ENCODE peak calls at places on chromosomes 7 and 10, in five cellular contexts. One of them, this sample, is unnamed.

GRCh38 chr7:155351120-155351870 is 53.6 kb downstream of the INSIG1 start:
- DNase-seq in Panc1: no peak
- DNase-seq in breast epithelium: no peak
- DNase-seq in neural progenitor cell: no peak
- DNase-seq in WERI-Rb-1: no peak
- DNase-seq in this sample: no peak

GRCh38 chr10:2986341-2986933 is 80.9 kb upstream of the PFKP start:
- DNase-seq in Panc1: no peak
- DNase-seq in breast epithelium: no peak
- DNase-seq in neural progenitor cell: no peak
- DNase-seq in WERI-Rb-1: no peak
- DNase-seq in this sample: no peak

GRCh38 chr10:119680050-119680449 is 28.9 kb downstream of the BAG3 start:
- DNase-seq in Panc1: no peak
- DNase-seq in breast epithelium: peak; percentile 73
- DNase-seq in neural progenitor cell: no peak
- DNase-seq in WERI-Rb-1: no peak
- DNase-seq in this sample: no peak

GRCh38 chr7:110786576-110786975 is 304.4 kb upstream of the LRRN3 start:
- DNase-seq in Panc1: no peak
- DNase-seq in breast epithelium: no peak
- DNase-seq in neural progenitor cell: no peak
- DNase-seq in WERI-Rb-1: no peak
- DNase-seq in this sample: no peak

GRCh38 chr10:86346169-86346793 is 20.3 kb downstream of the GRID1 start:
- DNase-seq in Panc1: no peak
- DNase-seq in breast epithelium: no peak
- DNase-seq in neural progenitor cell: peak; percentile 78
- DNase-seq in WERI-Rb-1: peak; percentile 87
- DNase-seq in this sample: no peak

GRCh38 chr7:132650498-132650897 is 74.2 kb upstream of the PLXNA4 start:
- DNase-seq in Panc1: no peak
- DNase-seq in breast epithelium: no peak
- DNase-seq in neural progenitor cell: no peak
- DNase-seq in WERI-Rb-1: no peak
- DNase-seq in this sample: no peak

GRCh38 chr7:151852486-151853396 is 24.2 kb downstream of the PRKAG2 start:
- DNase-seq in Panc1: no peak
- DNase-seq in breast epithelium: no peak
- DNase-seq in neural progenitor cell: no peak
- DNase-seq in WERI-Rb-1: no peak
- DNase-seq in this sample: no peak

GRCh38 chr10:91824076-91824475 is 25.9 kb downstream of the TNKS2 start:
- DNase-seq in Panc1: no peak
- DNase-seq in breast epithelium: no peak
- DNase-seq in neural progenitor cell: no peak
- DNase-seq in WERI-Rb-1: no peak
- DNase-seq in this sample: no peak

GRCh38 chr10:64054392-64054791 is 533.2 kb downstream of the REEP3 start:
- DNase-seq in Panc1: no peak
- DNase-seq in breast epithelium: no peak
- DNase-seq in neural progenitor cell: no peak
- DNase-seq in WERI-Rb-1: no peak
- DNase-seq in this sample: no peak

GRCh38 chr10:58064714-58065528 is 202.8 kb downstream of the IPMK start:
- DNase-seq in Panc1: peak; percentile 45
- DNase-seq in breast epithelium: no peak
- DNase-seq in neural progenitor cell: peak; percentile 65
- DNase-seq in WERI-Rb-1: peak; percentile 18
- DNase-seq in this sample: no peak

GRCh38 chr10:5720182-5720581 is 35.5 kb downstream of the TASOR2 start:
- DNase-seq in Panc1: no peak
- DNase-seq in breast epithelium: no peak
- DNase-seq in neural progenitor cell: no peak
- DNase-seq in WERI-Rb-1: no peak
- DNase-seq in this sample: no peak

GRCh38 chr7:6379881-6380280 is 67.9 kb downstream of the DAGLB start:
- DNase-seq in Panc1: no peak
- DNase-seq in breast epithelium: no peak
- DNase-seq in neural progenitor cell: no peak
- DNase-seq in WERI-Rb-1: no peak
- DNase-seq in this sample: no peak

GRCh38 chr10:132096223-132096622 is 30.5 kb downstream of the JAKMIP3 start:
- DNase-seq in Panc1: peak; percentile 30
- DNase-seq in breast epithelium: peak; percentile 17
- DNase-seq in neural progenitor cell: no peak
- DNase-seq in WERI-Rb-1: no peak
- DNase-seq in this sample: no peak

GRCh38 chr7:141562543-141562942 is 11.3 kb downstream of the AGK start:
- DNase-seq in Panc1: no peak
- DNase-seq in breast epithelium: no peak
- DNase-seq in neural progenitor cell: no peak
- DNase-seq in WERI-Rb-1: no peak
- DNase-seq in this sample: no peak

GRCh38 chr7:46542076-46542475 is 621.0 kb upstream of the IGFBP3 start:
- DNase-seq in Panc1: no peak
- DNase-seq in breast epithelium: no peak
- DNase-seq in neural progenitor cell: no peak
- DNase-seq in WERI-Rb-1: no peak
- DNase-seq in this sample: no peak

GRCh38 chr7:106418094-106418493 is 133.3 kb upstream of the NAMPT start:
- DNase-seq in Panc1: no peak
- DNase-seq in breast epithelium: peak; percentile 42
- DNase-seq in neural progenitor cell: no peak
- DNase-seq in WERI-Rb-1: no peak
- DNase-seq in this sample: no peak

GRCh38 chr10:11719496-11719895 is 22.7 kb upstream of the ECHDC3 start:
- DNase-seq in Panc1: no peak
- DNase-seq in breast epithelium: no peak
- DNase-seq in neural progenitor cell: no peak
- DNase-seq in WERI-Rb-1: no peak
- DNase-seq in this sample: no peak

GRCh38 chr7:37491919-37492694 is 43.4 kb upstream of the ELMO1 start:
- DNase-seq in Panc1: no peak
- DNase-seq in breast epithelium: no peak
- DNase-seq in neural progenitor cell: peak; percentile 87
- DNase-seq in WERI-Rb-1: no peak
- DNase-seq in this sample: no peak

GRCh38 chr10:43939389-43939938 is 290.8 kb upstream of the ZNF32 start:
- DNase-seq in Panc1: no peak
- DNase-seq in breast epithelium: no peak
- DNase-seq in neural progenitor cell: no peak
- DNase-seq in WERI-Rb-1: no peak
- DNase-seq in this sample: no peak

GRCh38 chr7:44306608-44307007 is 18.8 kb downstream of the CAMK2B start:
- DNase-seq in Panc1: no peak
- DNase-seq in breast epithelium: peak; percentile 7
- DNase-seq in neural progenitor cell: no peak
- DNase-seq in WERI-Rb-1: peak; percentile 69
- DNase-seq in this sample: no peak

GRCh38 chr10:49328401-49329185 is 29.6 kb downstream of the C10orf71 start:
- DNase-seq in Panc1: no peak
- DNase-seq in breast epithelium: no peak
- DNase-seq in neural progenitor cell: no peak
- DNase-seq in WERI-Rb-1: no peak
- DNase-seq in this sample: no peak

GRCh38 chr7:212754-213153 is 20.4 kb downstream of the FAM20C start:
- DNase-seq in Panc1: no peak
- DNase-seq in breast epithelium: no peak
- DNase-seq in neural progenitor cell: no peak
- DNase-seq in WERI-Rb-1: no peak
- DNase-seq in this sample: no peak

GRCh38 chr10:30075487-30075886 is 16.1 kb upstream of the JCAD start:
- DNase-seq in Panc1: no peak
- DNase-seq in breast epithelium: no peak
- DNase-seq in neural progenitor cell: no peak
- DNase-seq in WERI-Rb-1: no peak
- DNase-seq in this sample: no peak

GRCh38 chr10:119515511-119516045 is 26.9 kb downstream of the RGS10 start:
- DNase-seq in Panc1: no peak
- DNase-seq in breast epithelium: no peak
- DNase-seq in neural progenitor cell: no peak
- DNase-seq in WERI-Rb-1: no peak
- DNase-seq in this sample: no peak

GRCh38 chr10:77922551-77923179 is 3.9 kb downstream of the DLG5 start:
- DNase-seq in Panc1: no peak
- DNase-seq in breast epithelium: no peak
- DNase-seq in neural progenitor cell: no peak
- DNase-seq in WERI-Rb-1: no peak
- DNase-seq in this sample: no peak

GRCh38 chr10:77925410-77925794 is 1.2 kb downstream of the DLG5 start:
- DNase-seq in Panc1: no peak
- DNase-seq in breast epithelium: peak; percentile 33
- DNase-seq in neural progenitor cell: no peak
- DNase-seq in WERI-Rb-1: peak; percentile 13
- DNase-seq in this sample: no peak

GRCh38 chr10:77927343-77928256 is 1.0 kb upstream of the DLG5 start:
- DNase-seq in Panc1: no peak
- DNase-seq in breast epithelium: peak; percentile 35
- DNase-seq in neural progenitor cell: peak; percentile 50
- DNase-seq in WERI-Rb-1: no peak
- DNase-seq in this sample: no peak

GRCh38 chr10:77925795-77926565 is 575 bp downstream of the DLG5 start:
- DNase-seq in Panc1: no peak
- DNase-seq in breast epithelium: peak; percentile 69
- DNase-seq in neural progenitor cell: peak; percentile 72
- DNase-seq in WERI-Rb-1: peak; percentile 66
- DNase-seq in this sample: no peak

DNA sequence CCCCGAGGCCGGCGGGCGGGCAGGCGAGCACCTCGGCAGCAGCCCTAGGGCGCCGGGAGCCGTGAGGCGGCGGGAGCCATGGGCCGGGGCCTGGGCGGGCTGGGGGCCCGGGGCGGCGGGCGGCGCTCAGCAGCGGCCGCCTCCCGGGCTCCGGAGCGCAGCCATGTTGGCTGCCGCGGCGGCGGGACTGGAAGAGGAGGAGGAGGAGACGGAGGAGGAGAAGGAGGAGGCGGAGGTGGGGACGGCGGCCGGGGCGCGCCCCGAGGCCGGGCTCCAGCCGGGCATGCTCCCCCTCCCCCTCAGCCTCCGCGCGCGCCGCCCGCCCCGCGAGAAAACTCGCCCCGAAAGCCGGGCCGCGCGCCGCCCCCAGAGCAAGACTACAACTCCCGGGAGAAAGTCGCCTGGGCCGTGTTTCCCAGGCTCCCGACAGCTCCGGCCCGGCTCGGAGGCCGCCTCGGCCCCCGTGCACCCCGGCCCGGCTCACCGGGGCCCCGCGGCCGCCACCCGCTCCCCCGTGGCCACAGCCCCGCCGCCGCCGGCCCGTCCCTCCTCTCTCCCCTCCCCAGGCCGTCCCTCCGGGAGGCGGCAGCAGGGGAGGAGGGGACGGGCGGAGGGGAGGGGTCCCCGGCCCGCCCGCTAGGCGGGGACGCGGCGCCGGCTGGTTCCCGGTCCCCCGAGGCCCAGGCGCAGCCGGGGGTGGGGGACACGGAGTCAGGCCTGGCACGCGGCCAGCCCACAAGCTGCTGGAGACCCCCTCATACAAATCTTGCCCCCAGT is at the start of gene DLG5:
- DNase-seq in Panc1: no peak
- DNase-seq in breast epithelium: peak; percentile 63
- DNase-seq in neural progenitor cell: peak; percentile 76
- DNase-seq in WERI-Rb-1: peak; percentile 73
- DNase-seq in this sample: no peak
- H3K4me3 ChIP-seq in Panc1: peak within 1 kb of the TSS; percentile 75
- H3K4me3 ChIP-seq in breast epithelium: peak within 1 kb of the TSS; percentile 84
- H3K4me3 ChIP-seq in neural progenitor cell: peak within 1 kb of the TSS; percentile 75
- H3K4me3 ChIP-seq in WERI-Rb-1: peak within 1 kb of the TSS; percentile 88
- H3K4me3 ChIP-seq in this sample: peak within 1 kb of the TSS; percentile 79

GRCh38 chr10:97608991-97609561 is 19.6 kb downstream of the C10orf62 start:
- DNase-seq in Panc1: no peak
- DNase-seq in breast epithelium: no peak
- DNase-seq in neural progenitor cell: no peak
- DNase-seq in WERI-Rb-1: no peak
- DNase-seq in this sample: peak; percentile 91

GRCh38 chr10:97607076-97607635 is 17.6 kb downstream of the C10orf62 start:
- DNase-seq in Panc1: no peak
- DNase-seq in breast epithelium: no peak
- DNase-seq in neural progenitor cell: no peak
- DNase-seq in WERI-Rb-1: no peak
- DNase-seq in this sample: no peak

GRCh38 chr10:97611473-97611872 is 21.8 kb downstream of the MORN4 start:
- DNase-seq in Panc1: no peak
- DNase-seq in breast epithelium: no peak
- DNase-seq in neural progenitor cell: no peak
- DNase-seq in WERI-Rb-1: no peak
- DNase-seq in this sample: no peak

GRCh38 chr10:97618285-97618684 is 15.0 kb downstream of the MORN4 start:
- DNase-seq in Panc1: no peak
- DNase-seq in breast epithelium: no peak
- DNase-seq in neural progenitor cell: no peak
- DNase-seq in WERI-Rb-1: no peak
- DNase-seq in this sample: no peak

GRCh38 chr10:97612386-97612785 is 20.9 kb downstream of the MORN4 start:
- DNase-seq in Panc1: no peak
- DNase-seq in breast epithelium: no peak
- DNase-seq in neural progenitor cell: peak; percentile 41
- DNase-seq in WERI-Rb-1: peak; percentile 20
- DNase-seq in this sample: no peak
- TF ChIP-seq CTCF in Panc1: no peak
- TF ChIP-seq CTCF in breast epithelium: peak; percentile 56
- TF ChIP-seq CTCF in neural progenitor cell: peak; percentile 51
- TF ChIP-seq CTCF in WERI-Rb-1: peak; percentile 28
- TF ChIP-seq CTCF in this sample: no peak

DNA sequence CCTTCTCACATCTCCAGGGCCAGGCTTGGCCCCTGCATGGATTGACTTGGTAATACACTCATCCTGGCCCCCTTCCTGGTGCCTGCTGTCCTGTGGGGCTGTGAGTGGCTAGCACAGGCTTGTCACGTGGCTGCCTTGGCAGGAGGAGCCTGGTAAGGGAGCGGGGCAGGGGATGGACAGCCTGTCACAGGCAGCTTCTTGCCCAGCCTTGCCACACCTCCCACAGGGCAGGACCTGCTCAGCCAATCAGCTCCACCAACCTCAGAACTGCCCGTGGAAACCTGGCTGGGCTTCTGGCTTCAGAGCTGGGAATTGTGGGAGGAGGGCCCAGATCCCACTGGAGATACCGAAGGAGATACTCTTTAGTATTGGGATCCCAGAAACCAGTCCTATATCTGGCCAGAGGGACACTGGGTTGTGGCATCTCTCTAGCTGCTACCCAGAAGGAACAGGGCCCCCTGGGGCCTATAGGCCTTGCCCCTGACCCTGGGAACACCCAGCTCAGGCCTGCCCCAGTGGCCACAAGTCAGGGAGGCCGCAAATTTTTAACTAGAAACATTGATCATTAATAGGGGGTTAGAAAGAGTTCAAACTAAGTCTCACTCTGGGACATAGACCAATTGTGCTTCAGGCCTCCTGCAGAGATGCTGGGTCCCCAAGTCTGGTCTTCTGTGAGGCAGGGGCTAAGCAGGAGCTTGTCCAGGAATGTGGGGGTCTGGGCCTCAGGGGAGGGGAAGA is at the start of gene HOGA1:
- DNase-seq in Panc1: no peak
- DNase-seq in breast epithelium: peak; percentile 49
- DNase-seq in neural progenitor cell: peak; percentile 36
- DNase-seq in WERI-Rb-1: peak; percentile 56
- DNase-seq in this sample: peak; percentile 38
- H3K4me3 ChIP-seq in Panc1: no peak within 1 kb of the TSS
- H3K4me3 ChIP-seq in breast epithelium: no peak within 1 kb of the TSS
- H3K4me3 ChIP-seq in neural progenitor cell: no peak within 1 kb of the TSS
- H3K4me3 ChIP-seq in WERI-Rb-1: no peak within 1 kb of the TSS
- H3K4me3 ChIP-seq in this sample: no peak within 1 kb of the TSS

GRCh38 chr7:49486974-49487919 is 286.2 kb upstream of the VWC2 start:
- DNase-seq in Panc1: no peak
- DNase-seq in breast epithelium: no peak
- DNase-seq in neural progenitor cell: no peak
- DNase-seq in WERI-Rb-1: no peak
- DNase-seq in this sample: no peak
- TF ChIP-seq CTCF in Panc1: no peak
- TF ChIP-seq CTCF in breast epithelium: no peak
- TF ChIP-seq CTCF in neural progenitor cell: peak; percentile 23
- TF ChIP-seq CTCF in WERI-Rb-1: no peak
- TF ChIP-seq CTCF in this sample: no peak

This sample was measured in lower leg skin.